ENCODE peak calls at places on chromosomes 12 and 14, in four cellular contexts. C is adrenal gland, H is tibial artery, Y is gastrocnemius medialis. Q is an unnamed sample. For H3K4me1, the result is how much of the 10 kb centered on the place peaks cover.

GRCh38 chr14:59425322-59425945 is 39.7 kb downstream of the GPR135 start:
- DNase-seq in C (no peak), H (no peak), Y (no peak), Q (no peak)

GRCh38 chr12:66804555-66804954 is 125.7 kb upstream of the GRIP1 start:
- DNase-seq in C (no peak), H (no peak), Y (no peak), Q (no peak)

GRCh38 chr14:71321556-71322315 is 414.5 kb downstream of the PCNX1 start:
- DNase-seq in C (peak), H (no peak), Y (no peak), Q (no peak)

GRCh38 chr14:34951286-34951685 is 31.5 kb upstream of the SRP54 start:
- DNase-seq in C (no peak), H (no peak), Y (no peak), Q (no peak)

GRCh38 chr14:77320238-77320935 is at the start of gene POMT2:
- DNase-seq in C (peak), H (peak), Y (peak), Q (peak)

GRCh38 chr12:55789171-55789570 is 28.4 kb downstream of the SARNP start:
- DNase-seq in C (no peak), H (no peak), Y (no peak), Q (no peak)

GRCh38 chr12:25997401-25997973 is 39.0 kb downstream of the RASSF8 start:
- DNase-seq in C (no peak), H (no peak), Y (no peak), Q (no peak)

GRCh38 chr12:3364226-3364625 is 126.8 kb upstream of the PRMT8 start:
- DNase-seq in C (no peak), H (no peak), Y (no peak), Q (no peak)

GRCh38 chr14:82422186-82422585 is 888.5 kb upstream of the SEL1L start:
- DNase-seq in C (no peak), H (no peak), Y (no peak), Q (no peak)

GRCh38 chr14:28264306-28264705 is 502.3 kb upstream of the FOXG1 start:
- DNase-seq in C (no peak), H (no peak), Y (no peak), Q (no peak)

GRCh38 chr12:54428050-54429013 is 9.3 kb upstream of the ITGA5 start:
- DNase-seq in C (no peak), H (peak), Y (no peak), Q (peak)

GRCh38 chr14:77372304-77372841 is 4.5 kb downstream of the TMED8 start:
- DNase-seq in C (no peak), H (no peak), Y (no peak), Q (no peak)

GRCh38 chr14:50619569-50620141 is 48.5 kb downstream of the SAV1 start:
- DNase-seq in C (no peak), H (no peak), Y (no peak), Q (no peak)

GRCh38 chr12:12181516-12181915 is 85.3 kb downstream of the LRP6 start:
- DNase-seq in C (no peak), H (no peak), Y (no peak), Q (no peak)

GRCh38 chr12:98645572-98646067 is 530 bp downstream of the APAF1 start:
- DNase-seq in C (peak), H (no peak), Y (peak), Q (peak)

GRCh38 chr12:131133994-131134393 is 180.3 kb downstream of the ADGRD1 start:
- DNase-seq in C (no peak), H (no peak), Y (no peak), Q (no peak)

GRCh38 chr12:105334568-105334967 is 4.1 kb downstream of the C12orf75 start:
- DNase-seq in C (no peak), H (no peak), Y (no peak), Q (no peak)

GRCh38 chr12:132279930-132280329 is 49.5 kb downstream of the GALNT9 start:
- DNase-seq in C (no peak), H (no peak), Y (no peak), Q (no peak)

GRCh38 chr12:116408489-116409217 is 131.2 kb upstream of the MED13L start:
- DNase-seq in C (no peak), H (no peak), Y (no peak), Q (no peak)

GRCh38 chr14:61435563-61436337 is 114.4 kb downstream of the PRKCH start:
- DNase-seq in C (no peak), H (peak), Y (no peak), Q (no peak)

GRCh38 chr12:108772896-108773797 is 41.8 kb upstream of the CORO1C start:
- DNase-seq in C (no peak), H (no peak), Y (no peak), Q (no peak)

GRCh38 chr12:39533951-39534350 is 85.7 kb downstream of the ABCD2 start:
- DNase-seq in C (no peak), H (no peak), Y (no peak), Q (no peak)

GRCh38 chr12:98422809-98423208 is 92.6 kb upstream of the TMPO start:
- DNase-seq in C (no peak), H (no peak), Y (no peak), Q (no peak)

GRCh38 chr14:69675246-69675583 is 63.8 kb downstream of the SUSD6 start:
- DNase-seq in C (peak), H (no peak), Y (no peak), Q (no peak)

GRCh38 chr12:105820407-105821140 is 318.2 kb downstream of the NUAK1 start:
- DNase-seq in C (peak), H (peak), Y (peak), Q (peak)

GRCh38 chr14:101973356-101973755 is 9.0 kb downstream of the DYNC1H1 start:
- DNase-seq in C (no peak), H (peak), Y (no peak), Q (no peak)

GRCh38 chr14:89672636-89673279 is 255.7 kb upstream of the FOXN3 start:
- DNase-seq in C (peak), H (no peak), Y (no peak), Q (no peak)

GRCh38 chr12:55707841-55708694 is at the start of gene ITGA7:
- DNase-seq in C (peak), H (peak), Y (peak), Q (peak)

GRCh38 chr14:103014466-103015319 is 42.7 kb downstream of the CDC42BPB start:
- DNase-seq in C (no peak), H (no peak), Y (no peak), Q (no peak)

GRCh38 chr12:124327362-124328043 is 32.6 kb downstream of the RFLNA start:
- DNase-seq in C (no peak), H (peak), Y (peak), Q (no peak)

GRCh38 chr12:65868133-65868705 is 43.9 kb downstream of the HMGA2 start:
- DNase-seq in C (no peak), H (no peak), Y (no peak), Q (no peak)

GRCh38 chr12:20320552-20320951 is 47.8 kb upstream of the PDE3A start:
- DNase-seq in C (no peak), H (no peak), Y (no peak), Q (no peak)

GRCh38 chr14:52481864-52482263 is 70.4 kb downstream of the TXNDC16 start:
- DNase-seq in C (no peak), H (no peak), Y (no peak), Q (no peak)

GRCh38 chr12:89529738-89530137 is 3.9 kb upstream of the POC1B start:
- DNase-seq in C (no peak), H (no peak), Y (no peak), Q (no peak)

GRCh38 chr12:120903818-120904773 is at the start of gene SPPL3:
- DNase-seq in C (peak), H (peak), Y (peak), Q (peak)
- TF ChIP-seq CTCF in C (no peak), H (no peak), Y (no peak), Q (no peak)

GRCh38 chr12:76755829-76756379 is 8.0 kb upstream of the ZDHHC17 start:
- DNase-seq in C (no peak), H (no peak), Y (no peak), Q (no peak)

GRCh38 chr12:76762556-76762955 is 1.4 kb upstream of the ZDHHC17 start:
- DNase-seq in C (no peak), H (no peak), Y (no peak), Q (peak)

GRCh38 chr12:76757694-76758093 is 6.2 kb upstream of the ZDHHC17 start:
- DNase-seq in C (no peak), H (no peak), Y (no peak), Q (no peak)
- H3K4me3 ChIP-seq in C (no peak), H (no peak), Y (no peak), Q (no peak)

GRCh38 chr14:100085451-100085850 is 20.2 kb downstream of the EVL start:
- DNase-seq in C (no peak), H (no peak), Y (no peak), Q (no peak)
- H3K4me1 ChIP-seq in C (under half), H (under half), Y (under half), Q (under half)

GRCh38 chr14:29527286-29527685 is 400.4 kb downstream of the PRKD1 start:
- DNase-seq in C (no peak), H (no peak), Y (no peak), Q (no peak)

GRCh38 chr14:29518335-29518734 is 409.3 kb downstream of the PRKD1 start:
- DNase-seq in C (no peak), H (no peak), Y (no peak), Q (no peak)

GRCh38 chr14:29521526-29522137 is 406.0 kb downstream of the PRKD1 start:
- DNase-seq in C (no peak), H (no peak), Y (no peak), Q (no peak)
- TF ChIP-seq CTCF in C (no peak), H (no peak), Y (no peak), Q (no peak)

GRCh38 chr14:21055473-21056117 is 2.0 kb upstream of the RNASE8 start:
- DNase-seq in C (no peak), H (no peak), Y (no peak), Q (no peak)
- H3K4me3 ChIP-seq in C (no peak), H (no peak), Y (no peak), Q (no peak)

GRCh38 chr12:52790427-52791270 is 5.3 kb downstream of the KRT3 start:
- DNase-seq in C (no peak), H (no peak), Y (no peak), Q (no peak)

GRCh38 chr12:52792185-52793029 is 3.5 kb downstream of the KRT3 start:
- DNase-seq in C (no peak), H (no peak), Y (no peak), Q (no peak)

GRCh38 chr12:52788876-52789636 is 6.9 kb downstream of the KRT3 start:
- DNase-seq in C (no peak), H (no peak), Y (no peak), Q (no peak)

GRCh38 chr12:52789637-52790426 is 6.1 kb downstream of the KRT3 start:
- DNase-seq in C (no peak), H (no peak), Y (no peak), Q (no peak)

DNA sequence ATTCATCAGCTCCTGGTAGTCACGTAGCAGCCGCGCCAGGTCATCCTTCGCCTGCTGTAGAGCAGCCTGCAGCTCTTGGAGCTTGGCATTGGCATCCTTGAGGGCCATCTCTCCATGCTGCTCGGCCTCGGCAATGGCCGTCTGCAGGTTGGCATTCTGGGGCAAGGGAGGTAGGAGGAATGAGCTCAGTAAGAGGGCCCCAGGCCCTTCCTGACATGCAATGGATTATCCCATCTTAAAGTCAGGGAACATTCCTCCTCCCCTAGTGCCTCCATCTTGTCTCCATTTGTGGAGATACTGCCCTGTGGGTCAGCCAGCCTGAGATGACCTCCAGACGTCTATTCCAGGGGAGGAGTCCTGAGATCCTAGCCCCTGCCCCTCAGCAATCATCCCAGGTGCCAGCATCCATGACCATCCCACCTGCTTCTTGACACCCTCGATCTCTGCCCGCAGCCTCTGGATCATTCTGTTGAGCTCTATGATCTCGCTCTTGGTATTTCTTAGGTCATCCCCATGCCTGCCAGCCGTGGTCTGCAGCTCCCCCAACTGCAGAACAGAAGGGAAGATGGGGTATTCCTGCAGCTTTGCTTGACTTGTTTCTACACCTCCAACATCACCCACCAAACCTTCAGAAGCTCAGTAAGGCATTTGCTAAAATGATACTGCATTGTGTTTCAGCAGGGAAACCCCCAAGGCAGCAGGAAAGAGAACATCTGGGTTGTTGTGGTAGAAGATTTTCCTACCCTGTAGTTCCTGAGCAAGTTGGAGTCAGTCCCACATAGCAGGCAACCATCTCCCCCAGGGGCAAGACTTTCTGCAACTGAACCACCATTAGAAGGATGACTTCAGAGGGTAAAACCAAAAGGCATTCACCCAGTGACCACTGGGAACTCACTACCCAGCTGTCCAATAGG is 4.4 kb downstream of the KRT3 start:
- DNase-seq in C (no peak), H (no peak), Y (no peak), Q (no peak)
- H3K4me1 ChIP-seq in C (under half), H (under half), Y (under half), Q (under half)

GRCh38 chr12:10363922-10364838 is 25.7 kb downstream of the KLRK1 start:
- DNase-seq in C (peak), H (peak), Y (peak), Q (peak)

GRCh38 chr12:10365716-10366433 is 24.0 kb downstream of the KLRK1 start:
- DNase-seq in C (no peak), H (no peak), Y (no peak), Q (no peak)

GRCh38 chr12:10368206-10369171 is 21.4 kb downstream of the KLRK1 start:
- DNase-seq in C (no peak), H (no peak), Y (no peak), Q (no peak)

GRCh38 chr12:10364839-10365681 is 24.8 kb downstream of the KLRK1 start:
- DNase-seq in C (peak), H (peak), Y (peak), Q (peak)

DNA sequence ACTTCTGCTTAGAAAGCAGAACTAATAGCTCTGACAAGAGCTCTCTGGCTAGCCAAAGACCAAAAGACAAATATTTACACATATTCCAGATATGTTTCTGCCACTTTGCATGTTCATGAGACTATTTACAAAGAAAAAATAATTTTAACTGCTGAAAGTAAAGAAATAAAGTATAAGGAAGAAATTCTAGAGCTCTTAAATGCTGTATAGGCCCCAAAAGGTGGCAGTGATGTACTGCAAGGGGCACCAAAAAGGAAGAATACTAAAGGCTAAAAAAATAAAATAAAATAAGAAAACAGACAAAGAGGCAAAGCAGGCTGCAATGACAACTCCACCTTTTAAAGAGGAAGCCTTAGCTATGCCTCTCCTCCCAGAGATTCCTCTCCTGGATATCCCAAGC is 23.0 kb downstream of the KLRK1 start:
- DNase-seq in C (no peak), H (no peak), Y (no peak), Q (no peak)
- TF ChIP-seq CTCF in C (no peak), H (no peak), Y (no peak), Q (no peak)

Q was measured in uterus.